ENCODE peak calls at places on chromosomes 3 and 15, in seven cellular contexts. N is activated CD8-positive, alpha-beta T cell treated with anti-CD3 and anti-CD28 coated beads for 36 hours; U is sigmoid colon; J is fibroblast of mammary gland; Q is AG10803; X is A549; M is stomach. S is an unnamed sample.

GRCh38 chr3:157089455-157090221 is 70.3 kb downstream of the CCNL1 start:
- DNase-seq in N (no peak), U (peak), J (peak), Q (no peak), X (peak), M (peak), S (no peak)

GRCh38 chr3:45434996-45435395 is 46.6 kb downstream of the LARS2 start:
- DNase-seq in N (no peak), U (no peak), J (no peak), Q (no peak), X (no peak), M (no peak), S (no peak)

GRCh38 chr15:68420186-68420684 is 11.7 kb downstream of the ITGA11 start:
- DNase-seq in N (no peak), U (no peak), J (no peak), Q (no peak), X (peak), M (no peak), S (no peak)

GRCh38 chr15:41258706-41259471 is 27.8 kb downstream of the CHP1 start:
- DNase-seq in N (no peak), U (no peak), J (peak), Q (peak), X (peak), M (peak), S (peak)

GRCh38 chr3:72625616-72626337 is 222.5 kb downstream of the SHQ1 start:
- DNase-seq in N (peak), U (no peak), J (peak), Q (peak), X (peak), M (no peak), S (no peak)

GRCh38 chr15:88605507-88606436 is 15.4 kb upstream of the AEN start:
- DNase-seq in N (peak), U (no peak), J (no peak), Q (peak), X (no peak), M (peak), S (no peak)

GRCh38 chr3:127775398-127776109 is 46.8 kb downstream of the MGLL start:
- DNase-seq in N (no peak), U (peak), J (peak), Q (peak), X (no peak), M (no peak), S (no peak)

GRCh38 chr3:157282261-157283191 is 122.6 kb upstream of the CCNL1 start:
- DNase-seq in N (no peak), U (peak), J (peak), Q (peak), X (no peak), M (no peak), S (no peak)

GRCh38 chr3:5226783-5227182 is 39.3 kb downstream of the EDEM1 start:
- DNase-seq in N (no peak), U (no peak), J (peak), Q (peak), X (peak), M (no peak), S (no peak)

GRCh38 chr3:193655827-193656433 is 62.9 kb downstream of the OPA1 start:
- DNase-seq in N (no peak), U (no peak), J (no peak), Q (no peak), X (no peak), M (no peak), S (no peak)

GRCh38 chr15:50256188-50257041 is 9.1 kb downstream of the HDC start:
- DNase-seq in N (no peak), U (no peak), J (peak), Q (peak), X (peak), M (no peak), S (no peak)

GRCh38 chr3:140338916-140339315 is 338.9 kb upstream of the TRIM42 start:
- DNase-seq in N (no peak), U (no peak), J (no peak), Q (no peak), X (no peak), M (no peak), S (no peak)

GRCh38 chr3:41001556-41001955 is 197.7 kb upstream of the CTNNB1 start:
- DNase-seq in N (no peak), U (no peak), J (no peak), Q (no peak), X (no peak), M (no peak), S (no peak)

GRCh38 chr3:179542375-179542774 is 20.4 kb upstream of the ACTL6A start:
- DNase-seq in N (no peak), U (no peak), J (no peak), Q (no peak), X (no peak), M (no peak), S (no peak)

GRCh38 chr3:172868565-172869172 is 118.1 kb downstream of the ECT2 start:
- DNase-seq in N (no peak), U (no peak), J (no peak), Q (no peak), X (no peak), M (no peak), S (no peak)

GRCh38 chr15:83206387-83206970 is 1.1 kb downstream of the HDGFL3 start:
- DNase-seq in N (no peak), U (peak), J (no peak), Q (no peak), X (peak), M (no peak), S (no peak)

GRCh38 chr3:183532620-183533409 is 22.7 kb downstream of the KLHL6 start:
- DNase-seq in N (no peak), U (no peak), J (no peak), Q (no peak), X (no peak), M (no peak), S (no peak)

GRCh38 chr3:47961815-47962606 is 54.2 kb downstream of the MAP4 start:
- DNase-seq in N (peak), U (no peak), J (no peak), Q (peak), X (no peak), M (no peak), S (no peak)

GRCh38 chr3:188491276-188491687 is 337.3 kb downstream of the LPP start:
- DNase-seq in N (no peak), U (no peak), J (peak), Q (peak), X (no peak), M (no peak), S (no peak)

GRCh38 chr3:156749244-156749643 is 74.9 kb downstream of the TIPARP start:
- DNase-seq in N (no peak), U (no peak), J (no peak), Q (no peak), X (no peak), M (no peak), S (no peak)

GRCh38 chr15:31360843-31361763 is 34.5 kb downstream of the KLF13 start:
- DNase-seq in N (peak), U (no peak), J (no peak), Q (no peak), X (no peak), M (peak), S (no peak)

GRCh38 chr3:46907271-46907670 is 29.8 kb downstream of the PTH1R start:
- DNase-seq in N (no peak), U (peak), J (no peak), Q (no peak), X (no peak), M (no peak), S (no peak)

GRCh38 chr3:42685891-42686820 is 819 bp downstream of the KLHL40 start:
- DNase-seq in N (no peak), U (peak), J (no peak), Q (peak), X (no peak), M (no peak), S (no peak)

GRCh38 chr3:197001972-197002700 is 27.5 kb downstream of the MELTF start:
- DNase-seq in N (no peak), U (no peak), J (peak), Q (no peak), X (no peak), M (no peak), S (no peak)

GRCh38 chr3:197003461-197004385 is 25.9 kb downstream of the MELTF start:
- DNase-seq in N (peak), U (no peak), J (peak), Q (no peak), X (no peak), M (peak), S (no peak)

GRCh38 chr3:197001106-197001971 is 28.3 kb downstream of the MELTF start:
- DNase-seq in N (no peak), U (peak), J (no peak), Q (no peak), X (no peak), M (no peak), S (no peak)

GRCh38 chr3:197000211-197000610 is 29.4 kb downstream of the MELTF start:
- DNase-seq in N (no peak), U (peak), J (peak), Q (no peak), X (no peak), M (no peak), S (no peak)

DNA sequence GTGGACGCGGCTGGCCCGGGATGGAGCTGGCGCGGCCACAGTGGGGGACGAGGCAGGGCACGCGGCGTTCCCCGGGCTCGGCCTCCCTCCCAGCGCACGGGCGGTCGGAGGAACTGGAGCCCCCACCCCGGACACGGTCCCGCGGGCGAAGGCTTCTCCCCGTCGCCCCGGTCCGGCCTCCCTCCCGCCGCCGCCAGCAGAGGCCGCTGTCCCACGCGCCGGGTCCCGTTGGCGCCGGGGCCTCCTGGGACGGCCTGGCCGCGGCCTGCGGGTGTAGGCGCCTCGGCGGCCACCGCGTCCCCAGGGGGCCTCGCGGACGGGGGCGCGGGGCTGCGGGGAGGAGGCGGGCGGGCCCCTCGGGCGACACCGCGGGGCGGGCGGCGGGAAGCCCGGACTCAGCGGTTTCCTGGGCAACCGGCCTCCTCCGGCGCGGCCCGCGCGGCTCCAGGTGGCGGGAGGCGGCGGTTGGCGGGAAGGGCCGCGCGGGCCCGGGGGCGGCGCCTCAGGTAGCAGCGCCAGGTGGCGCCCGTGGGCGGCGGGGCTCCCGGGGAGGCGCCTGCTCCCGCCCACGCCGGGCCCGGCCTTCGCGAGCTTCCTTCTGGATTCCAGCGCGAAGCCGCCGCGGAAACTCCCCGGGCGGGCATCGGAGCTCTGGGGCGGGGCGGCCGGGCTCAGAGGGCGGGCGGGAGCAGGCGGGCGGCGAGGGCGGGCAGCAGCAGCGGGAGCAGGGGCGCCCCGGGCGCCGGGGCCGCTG is 26.7 kb downstream of the MELTF start:
- DNase-seq in N (peak), U (peak), J (peak), Q (peak), X (peak), M (peak), S (peak)
- TF ChIP-seq CTCF in N (peak), U (peak), J (no peak), Q (peak), X (peak), M (peak), S (peak)

GRCh38 chr3:32147935-32148334 is 41.5 kb downstream of the GPD1L start:
- DNase-seq in N (no peak), U (no peak), J (no peak), Q (no peak), X (no peak), M (no peak), S (no peak)
- TF ChIP-seq CTCF in N (no peak), U (no peak), J (no peak), Q (no peak), X (no peak), M (no peak), S (peak)

GRCh38 chr3:122760457-122761271 is 33.0 kb downstream of the HSPBAP1 start:
- DNase-seq in N (no peak), U (no peak), J (no peak), Q (peak), X (no peak), M (no peak), S (no peak)

GRCh38 chr3:122758877-122759670 is 34.6 kb downstream of the HSPBAP1 start:
- DNase-seq in N (no peak), U (no peak), J (peak), Q (peak), X (no peak), M (no peak), S (no peak)

GRCh38 chr3:122754867-122755835 is 38.5 kb downstream of the HSPBAP1 start:
- DNase-seq in N (peak), U (no peak), J (peak), Q (peak), X (peak), M (no peak), S (no peak)
- TF ChIP-seq CTCF in N (peak), U (peak), J (peak), Q (peak), X (peak), M (peak), S (peak)

GRCh38 chr3:17891139-17891850 is 148.9 kb upstream of the TBC1D5 start:
- DNase-seq in N (no peak), U (no peak), J (peak), Q (peak), X (no peak), M (no peak), S (no peak)

DNA sequence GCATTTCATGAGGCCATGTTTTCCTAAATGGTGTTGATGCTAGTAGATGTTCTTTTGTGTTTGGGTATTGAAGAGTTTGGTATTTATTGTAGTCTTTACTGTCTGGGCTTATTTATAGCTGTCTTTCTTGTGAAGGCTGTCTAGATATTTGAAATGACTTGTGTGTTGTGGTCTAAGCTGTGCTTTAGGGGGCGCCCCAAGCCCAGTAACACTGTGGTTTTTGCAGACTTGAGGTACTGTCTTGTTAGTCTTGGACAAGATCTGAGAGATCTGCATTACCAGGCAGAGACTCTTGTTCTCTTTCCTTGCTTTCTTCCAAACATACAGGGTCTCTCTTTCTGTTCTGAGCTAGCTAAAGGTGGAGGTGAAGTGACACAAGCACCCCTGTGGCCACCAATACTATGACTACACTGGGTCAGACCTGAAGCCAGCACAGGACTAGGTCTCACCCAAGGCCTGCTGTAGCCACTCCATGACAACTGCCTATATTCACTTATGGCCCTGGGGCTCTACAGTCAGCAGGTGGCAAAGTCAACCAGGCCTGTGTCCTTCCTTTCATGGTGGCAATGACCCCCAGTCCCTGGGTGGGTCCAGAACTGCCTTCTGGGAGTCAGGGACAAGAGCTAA is 152.1 kb upstream of the TBC1D5 start:
- DNase-seq in N (peak), U (no peak), J (peak), Q (peak), X (peak), M (peak), S (peak)
- TF ChIP-seq CTCF in N (peak), U (no peak), J (peak), Q (peak), X (peak), M (no peak), S (peak)

S was measured in LNCaP clone FGC.